ENCODE peak calls at places on chromosomes 12 and 14, in five cellular contexts. G is ovary; U is endothelial cell; X is activated effector memory CD4-positive, alpha-beta T cell treated with Interleukin-2 at 50 U/mL for 16 hours; D is left colon. A is an unnamed sample.
A peak's percentile ranks its signal among the peaks of the same experiment; 100 is the strongest.

GRCh38 chr14:95095991-95096390 is 61.3 kb downstream of the DICER1 start:
- DNase-seq in G (no peak), X (no peak), D (no peak), U (no peak), A (no peak)

GRCh38 chr14:26286806-26287205 is 311.0 kb downstream of the NOVA1 start:
- DNase-seq in D (no peak), G (no peak), X (no peak), U (no peak), A (no peak)

GRCh38 chr12:57093412-57094193 is 4.7 kb downstream of the NAB2 start:
- DNase-seq in G (peak; percentile 92), U (peak; percentile 72), X (no peak), D (peak; percentile 68), A (peak; percentile 72)

GRCh38 chr12:55706840-55707671 is 648 bp downstream of the ITGA7 start:
- DNase-seq in U (no peak), G (no peak), X (no peak), D (no peak), A (no peak)

GRCh38 chr14:37584211-37585100 is 10.6 kb downstream of the FOXA1 start:
- DNase-seq in X (no peak), U (no peak), D (peak; percentile 38), G (no peak), A (no peak)

GRCh38 chr14:37142835-37143499 is 29.4 kb downstream of the SLC25A21 start:
- DNase-seq in D (no peak), G (no peak), X (no peak), U (no peak), A (no peak)

GRCh38 chr14:66069830-66070541 is 416.2 kb upstream of the CCDC196 start:
- DNase-seq in D (no peak), U (no peak), X (no peak), G (no peak), A (no peak)

GRCh38 chr14:35687335-35687939 is 121.7 kb downstream of the RALGAPA1 start:
- DNase-seq in X (no peak), D (no peak), U (peak; percentile 30), G (no peak), A (peak; percentile 69)

GRCh38 chr12:39813776-39814175 is 194.2 kb upstream of the ABCD2 start:
- DNase-seq in U (no peak), G (no peak), D (no peak), X (no peak), A (no peak)

A was measured in erythroblast.